ENCODE peak calls at places on chromosomes 16 and 17, in eight cellular contexts. H, F, D, P, W, Z, U and K are unnamed samples.

GRCh38 chr16:11449716-11450115 is 104.5 kb downstream of the RMI2 start:
- DNase-seq in W (no peak), F (no peak), D (no peak), H (no peak), U (no peak), P (no peak), Z (no peak), K (no peak)

GRCh38 chr17:79977711-79978544 is 57.7 kb downstream of the TBC1D16 start:
- DNase-seq in U (no peak), D (no peak), H (no peak), Z (no peak), P (no peak), W (peak), F (no peak), K (no peak)

GRCh38 chr17:38729886-38730525 is at the start of gene CISD3:
- DNase-seq in F (peak), W (peak), Z (peak), H (peak), P (peak), D (peak), U (peak), K (peak)

GRCh38 chr16:65037558-65037957 is 84.3 kb downstream of the CDH11 start:
- DNase-seq in D (no peak), H (peak), Z (no peak), F (no peak), P (no peak), U (no peak), W (no peak), K (no peak)

GRCh38 chr16:57888128-57888527 is 82.8 kb downstream of the CNGB1 start:
- DNase-seq in D (no peak), F (no peak), H (no peak), W (no peak), U (no peak), Z (no peak), P (no peak), K (no peak)

GRCh38 chr17:76027159-76027839 is at the start of gene EVPL:
- DNase-seq in U (no peak), F (no peak), H (peak), D (no peak), P (peak), Z (peak), W (no peak), K (no peak)

GRCh38 chr16:67433131-67433719 is 2.3 kb downstream of the HSD11B2 start:
- DNase-seq in H (no peak), Z (no peak), D (no peak), F (no peak), W (no peak), P (no peak), U (no peak), K (no peak)

GRCh38 chr16:74608944-74609343 is 2.0 kb upstream of the GLG1 start:
- DNase-seq in D (no peak), P (no peak), U (no peak), W (no peak), H (no peak), Z (no peak), F (no peak), K (peak)

GRCh38 chr16:67406628-67407027 is 9.6 kb downstream of the ZDHHC1 start:
- DNase-seq in U (no peak), Z (no peak), P (no peak), D (no peak), W (peak), F (peak), H (no peak), K (no peak)

GRCh38 chr17:35764123-35764991 is 3.7 kb downstream of the C17orf50 start:
- DNase-seq in Z (peak), W (peak), D (peak), F (peak), U (peak), H (peak), P (peak), K (peak)

GRCh38 chr17:43983515-43984411 is 20.7 kb upstream of the NAGS start:
- DNase-seq in Z (no peak), D (peak), F (no peak), H (no peak), U (no peak), W (no peak), P (no peak), K (peak)